ENCODE peak calls at places on chromosome 1, in seven cellular contexts. U is heart left ventricle, T is lower lobe of right lung, Q is neural progenitor cell, N is sigmoid colon, A is esophagus squamous epithelium, Y is small intestine. K is an unnamed sample.

GRCh38 chr1:9010781-9011323 is 15.4 kb downstream of the SLC2A7 start:
- DNase-seq in A (no peak), U (peak; percentile 57), Y (no peak), T (peak; percentile 66), N (peak; percentile 78), Q (no peak), K (peak; percentile 43)

GRCh38 chr1:41387667-41388091 is 26.4 kb downstream of the FOXO6 start:
- DNase-seq in U (peak; percentile 89), N (peak; percentile 92), Y (peak; percentile 62), Q (peak; percentile 92), A (no peak), T (peak; percentile 76), K (peak; percentile 95)

GRCh38 chr1:78277253-78277652 is 213.5 kb upstream of the PTGFR start:
- DNase-seq in N (no peak), Q (no peak), Y (no peak), T (no peak), U (no peak), A (no peak), K (no peak)

GRCh38 chr1:55244476-55245109 is 29.4 kb upstream of the USP24 start:
- DNase-seq in Y (no peak), A (no peak), T (no peak), N (no peak), Q (no peak), U (no peak), K (no peak)

GRCh38 chr1:5611431-5611830 is 380.8 kb downstream of the NPHP4 start:
- DNase-seq in T (no peak), U (no peak), Y (no peak), A (no peak), N (no peak), Q (no peak), K (no peak)

GRCh38 chr1:51916587-51917405 is 38.3 kb upstream of the NRDC start:
- DNase-seq in A (no peak), T (no peak), U (no peak), Y (no peak), Q (no peak), N (no peak), K (no peak)

GRCh38 chr1:157307491-157307890 is 169.3 kb upstream of the ETV3 start:
- DNase-seq in Y (no peak), N (no peak), A (no peak), Q (no peak), T (no peak), U (no peak), K (no peak)

GRCh38 chr1:236120725-236121153 is 21.6 kb upstream of the GPR137B start:
- DNase-seq in T (no peak), Y (no peak), U (no peak), A (no peak), N (no peak), Q (no peak), K (no peak)

GRCh38 chr1:25649041-25649440 is 32.5 kb downstream of the MAN1C1 start:
- DNase-seq in U (no peak), N (no peak), Q (no peak), A (no peak), T (no peak), Y (no peak), K (no peak)

GRCh38 chr1:54795100-54795665 is 5.9 kb downstream of the TTC22 start:
- DNase-seq in Q (no peak), U (no peak), A (no peak), Y (no peak), N (no peak), T (no peak), K (peak; percentile 70)

GRCh38 chr1:202286622-202287097 is 55.1 kb downstream of the UBE2T start:
- DNase-seq in Q (no peak), T (no peak), Y (peak; percentile 17), N (no peak), A (no peak), U (peak; percentile 43), K (no peak)

GRCh38 chr1:214192825-214193643 is 87.9 kb upstream of the SMYD2 start:
- DNase-seq in N (no peak), T (no peak), Y (no peak), Q (peak; percentile 65), U (no peak), A (no peak), K (no peak)

GRCh38 chr1:1630191-1630964 is 1.6 kb upstream of the MMP23B start:
- DNase-seq in Y (peak; percentile 80), Q (peak; percentile 78), U (peak; percentile 77), A (no peak), T (peak; percentile 79), N (peak; percentile 89), K (peak; percentile 99)

GRCh38 chr1:201895913-201896807 is 7.5 kb downstream of the SHISA4 start:
- DNase-seq in Q (peak; percentile 73), Y (peak; percentile 86), A (no peak), T (peak; percentile 88), U (peak; percentile 90), N (peak; percentile 97), K (peak; percentile 94)

GRCh38 chr1:53893999-53894636 is at the start of gene DIO1:
- DNase-seq in A (no peak), U (no peak), N (no peak), T (no peak), Q (peak; percentile 27), Y (no peak), K (peak; percentile 56)

GRCh38 chr1:166947398-166948043 is 27.8 kb downstream of the ILDR2 start:
- DNase-seq in N (peak; percentile 68), U (peak; percentile 45), A (no peak), Q (peak; percentile 93), T (peak; percentile 43), Y (no peak), K (peak; percentile 86)

DNA sequence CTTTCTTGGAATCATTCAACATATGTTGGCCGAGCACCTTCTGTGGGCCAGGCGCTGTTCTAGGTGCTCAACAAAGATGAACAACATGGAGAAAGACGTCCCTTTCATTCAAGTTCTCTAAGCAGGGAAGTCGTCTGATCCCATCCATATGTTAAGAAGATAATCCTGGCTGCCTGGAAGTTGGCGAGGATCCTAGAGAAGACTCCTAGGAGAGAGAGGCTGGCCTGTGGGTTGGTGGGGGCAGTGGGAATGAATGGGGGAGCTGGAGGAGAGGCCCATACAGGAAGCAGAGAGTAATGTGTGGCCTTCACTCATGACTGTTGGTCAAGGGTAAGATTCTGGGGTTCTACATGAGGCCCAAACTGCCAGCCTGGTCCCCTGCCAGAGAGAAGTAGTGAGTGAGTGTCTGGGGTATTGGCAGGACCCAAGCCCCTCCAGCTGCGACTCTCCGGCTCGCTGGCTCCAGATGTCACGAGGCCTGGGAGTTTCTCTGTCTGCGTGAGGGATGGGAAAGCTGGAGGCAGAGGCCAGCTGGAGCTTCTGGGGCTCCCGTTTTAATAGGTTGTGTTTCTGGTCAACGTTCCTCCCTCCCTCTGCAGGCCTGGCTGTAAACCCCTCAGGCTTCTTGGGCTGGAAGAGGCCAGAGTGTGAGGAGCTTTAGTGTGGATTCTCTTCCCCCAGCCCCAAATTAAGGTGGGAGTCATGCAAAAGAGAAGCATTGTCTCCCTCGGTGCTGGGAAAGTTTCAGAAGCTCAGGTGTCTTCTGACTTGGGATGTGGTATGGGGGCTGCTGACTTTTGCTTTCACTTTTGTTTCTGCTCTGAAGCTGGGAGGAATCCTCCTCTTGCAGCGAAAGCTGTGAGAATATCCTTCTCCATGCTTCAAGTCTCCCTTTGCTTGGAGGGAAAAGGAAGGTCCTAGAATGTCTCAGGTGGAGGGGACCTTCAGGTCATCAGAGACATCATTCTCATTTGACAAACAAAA is 2.5 kb downstream of the TMEM51 start:
- DNase-seq in A (no peak), Q (no peak), N (no peak), Y (no peak), U (no peak), T (no peak), K (no peak)
- H3K4me3 ChIP-seq in A (no peak overlapping the region), Q (no peak overlapping the region), N (peak overlapping the region; percentile 16), Y (peak overlapping the region; percentile 79), U (no peak overlapping the region), T (peak overlapping the region; percentile 29), K (no peak overlapping the region)

GRCh38 chr1:161801955-161802354 is 35.8 kb downstream of the ATF6 start:
- DNase-seq in T (no peak), Q (peak; percentile 16), Y (no peak), U (no peak), A (no peak), N (peak; percentile 84), K (peak; percentile 33)

GRCh38 chr1:161803181-161803580 is 37.1 kb downstream of the ATF6 start:
- DNase-seq in Y (no peak), U (no peak), N (no peak), Q (no peak), A (no peak), T (no peak), K (no peak)

GRCh38 chr1:161805399-161806197 is 39.5 kb downstream of the ATF6 start:
- DNase-seq in A (no peak), Q (no peak), Y (no peak), N (no peak), T (no peak), U (no peak), K (no peak)

DNA sequence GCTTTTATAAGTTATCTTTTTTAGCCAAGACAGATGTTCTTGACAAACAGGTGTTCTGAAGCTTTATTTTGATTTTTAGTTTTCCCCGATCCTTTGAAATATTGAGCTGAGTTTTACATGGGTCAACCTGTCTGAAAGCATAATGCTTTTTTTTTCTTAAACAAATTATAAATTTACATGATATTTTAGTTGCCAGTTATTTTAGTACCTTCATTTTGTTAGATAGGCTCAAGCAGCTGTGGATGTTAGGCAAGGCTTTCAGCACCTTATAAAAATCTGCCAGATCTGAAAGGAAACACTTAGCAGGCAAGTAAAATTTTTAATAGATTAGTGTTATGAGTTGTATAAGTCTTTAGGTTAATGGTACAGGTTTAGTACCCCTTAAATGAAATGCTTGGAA is 33.7 kb downstream of the ATF6 start:
- DNase-seq in U (no peak), T (no peak), Y (no peak), N (no peak), Q (no peak), A (no peak), K (no peak)
- H3K36me3 ChIP-seq in U (peaks cover 89% of the 10 kb centered on the region), T (peaks cover 64% of the 10 kb centered on the region), Y (peaks cover 11% of the 10 kb centered on the region), N (no peaks in the 10 kb centered on the region), Q (peaks cover 6% of the 10 kb centered on the region), A (peaks cover 88% of the 10 kb centered on the region), K (no peaks in the 10 kb centered on the region)

DNA sequence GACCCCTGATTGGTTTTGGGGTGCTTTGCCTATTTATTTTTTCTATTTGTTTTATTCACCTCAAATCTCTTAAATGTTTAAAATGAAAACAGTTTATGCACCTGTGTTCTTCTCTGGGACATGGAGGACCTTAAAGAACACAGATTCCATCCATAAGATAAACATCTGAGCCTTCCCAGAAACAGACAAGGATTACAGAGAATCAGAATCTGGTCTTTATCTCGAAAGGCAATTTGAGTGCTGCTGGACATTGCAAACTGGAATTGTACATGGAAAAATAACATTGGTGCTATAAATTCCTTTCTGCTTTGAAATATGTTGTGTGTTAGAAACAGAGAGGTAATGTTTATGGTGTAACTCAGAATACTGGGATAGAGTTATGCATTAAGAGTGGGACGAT is 6.6 kb upstream of the DDR2 start:
- DNase-seq in N (no peak), T (no peak), A (no peak), Q (no peak), Y (no peak), U (no peak), K (no peak)
- H3K27me3 ChIP-seq in N (no peaks in the 10 kb centered on the region), T (no peaks in the 10 kb centered on the region), A (no peaks in the 10 kb centered on the region), Q (no peaks in the 10 kb centered on the region), Y (no peaks in the 10 kb centered on the region), U (no peaks in the 10 kb centered on the region), K (no peaks in the 10 kb centered on the region)

GRCh38 chr1:243917863-243918565 is 68.0 kb upstream of the AKT3 start:
- DNase-seq in A (no peak), U (no peak), N (no peak), Y (peak; percentile 47), T (no peak), Q (peak; percentile 19), K (no peak)
- H3K4me3 ChIP-seq in A (peak overlapping the region; percentile 19), U (peak overlapping the region; percentile 50), N (peak overlapping the region; percentile 55), Y (peak overlapping the region; percentile 33), T (peak overlapping the region; percentile 55), Q (peak overlapping the region; percentile 45), K (peak overlapping the region; percentile 47)

K was measured in H7.